ENCODE peak calls at places on chromosomes 1 and 21, in four cellular contexts. One of them, this sample, is unnamed.

GRCh38 chr21:32309906-32310460 is 11.3 kb downstream of the MRAP start:
- DNase-seq in body of pancreas: no peak
- DNase-seq in osteoblast: peak
- DNase-seq in choroid plexus epithelial cell: no peak
- DNase-seq in this sample: no peak

GRCh38 chr1:76055987-76056386 is 18.6 kb upstream of the ST6GALNAC3 start:
- DNase-seq in body of pancreas: no peak
- DNase-seq in osteoblast: no peak
- DNase-seq in choroid plexus epithelial cell: no peak
- DNase-seq in this sample: no peak

GRCh38 chr1:239179001-239179400 is 207.4 kb upstream of the CHRM3 start:
- DNase-seq in body of pancreas: no peak
- DNase-seq in osteoblast: no peak
- DNase-seq in choroid plexus epithelial cell: no peak
- DNase-seq in this sample: no peak

GRCh38 chr21:31683029-31683428 is 23.5 kb downstream of the SOD1 start:
- DNase-seq in body of pancreas: no peak
- DNase-seq in osteoblast: no peak
- DNase-seq in choroid plexus epithelial cell: peak
- DNase-seq in this sample: no peak

GRCh38 chr1:167110586-167110985 is 16.7 kb downstream of the STYXL2 start:
- DNase-seq in body of pancreas: no peak
- DNase-seq in osteoblast: no peak
- DNase-seq in choroid plexus epithelial cell: no peak
- DNase-seq in this sample: no peak

GRCh38 chr1:183957216-183957830 is 80.2 kb downstream of the COLGALT2 start:
- DNase-seq in body of pancreas: no peak
- DNase-seq in osteoblast: no peak
- DNase-seq in choroid plexus epithelial cell: no peak
- DNase-seq in this sample: no peak

GRCh38 chr1:233790662-233791371 is 113.7 kb upstream of the SLC35F3 start:
- DNase-seq in body of pancreas: peak
- DNase-seq in osteoblast: peak
- DNase-seq in choroid plexus epithelial cell: peak
- DNase-seq in this sample: no peak

GRCh38 chr1:156095906-156096508 is 13.7 kb upstream of the MEX3A start:
- DNase-seq in body of pancreas: no peak
- DNase-seq in osteoblast: peak
- DNase-seq in choroid plexus epithelial cell: no peak
- DNase-seq in this sample: no peak

GRCh38 chr21:32917392-32918135 is 108.2 kb upstream of the OLIG2 start:
- DNase-seq in body of pancreas: no peak
- DNase-seq in osteoblast: peak
- DNase-seq in choroid plexus epithelial cell: peak
- DNase-seq in this sample: no peak

GRCh38 chr21:45461369-45461750 is 56.4 kb downstream of the COL18A1 start:
- DNase-seq in body of pancreas: no peak
- DNase-seq in osteoblast: peak
- DNase-seq in choroid plexus epithelial cell: no peak
- DNase-seq in this sample: no peak

GRCh38 chr1:87796521-87796920 is 467.8 kb downstream of the LMO4 start:
- DNase-seq in body of pancreas: peak
- DNase-seq in osteoblast: no peak
- DNase-seq in choroid plexus epithelial cell: no peak
- DNase-seq in this sample: no peak

GRCh38 chr1:177800386-177801058 is 169.3 kb downstream of the SEC16B start:
- DNase-seq in body of pancreas: no peak
- DNase-seq in osteoblast: peak
- DNase-seq in choroid plexus epithelial cell: peak
- DNase-seq in this sample: no peak

GRCh38 chr1:228378453-228379164 is 28.0 kb downstream of the TRIM11 start:
- DNase-seq in body of pancreas: peak
- DNase-seq in osteoblast: peak
- DNase-seq in choroid plexus epithelial cell: peak
- DNase-seq in this sample: peak

GRCh38 chr21:38804617-38805281 is 980 bp upstream of the ETS2 start:
- DNase-seq in body of pancreas: peak
- DNase-seq in osteoblast: peak
- DNase-seq in choroid plexus epithelial cell: peak
- DNase-seq in this sample: peak

GRCh38 chr21:31908106-31909031 is 35.5 kb downstream of the HUNK start:
- DNase-seq in body of pancreas: peak
- DNase-seq in osteoblast: no peak
- DNase-seq in choroid plexus epithelial cell: no peak
- DNase-seq in this sample: no peak

GRCh38 chr1:83816836-83817235 is 182.1 kb downstream of the TTLL7 start:
- DNase-seq in body of pancreas: no peak
- DNase-seq in osteoblast: no peak
- DNase-seq in choroid plexus epithelial cell: no peak
- DNase-seq in this sample: no peak

GRCh38 chr1:40901886-40902633 is 39.9 kb upstream of the CITED4 start:
- DNase-seq in body of pancreas: no peak
- DNase-seq in osteoblast: peak
- DNase-seq in choroid plexus epithelial cell: peak
- DNase-seq in this sample: no peak

GRCh38 chr1:228009828-228010775 is 3.3 kb downstream of the WNT3A start:
- DNase-seq in body of pancreas: no peak
- DNase-seq in osteoblast: peak
- DNase-seq in choroid plexus epithelial cell: no peak
- DNase-seq in this sample: no peak

GRCh38 chr1:26666855-26667254 is 29.0 kb upstream of the ARID1A start:
- DNase-seq in body of pancreas: no peak
- DNase-seq in osteoblast: no peak
- DNase-seq in choroid plexus epithelial cell: peak
- DNase-seq in this sample: no peak

GRCh38 chr1:247335871-247336270 is 4.2 kb upstream of the ZNF496 start:
- DNase-seq in body of pancreas: no peak
- DNase-seq in osteoblast: peak
- DNase-seq in choroid plexus epithelial cell: peak
- DNase-seq in this sample: no peak

GRCh38 chr1:119964673-119965363 is 68.5 kb upstream of the ADAM30 start:
- DNase-seq in body of pancreas: no peak
- DNase-seq in osteoblast: no peak
- DNase-seq in choroid plexus epithelial cell: peak
- DNase-seq in this sample: no peak

GRCh38 chr21:46368533-46369285 is 44.8 kb downstream of the PCNT start:
- DNase-seq in body of pancreas: no peak
- DNase-seq in osteoblast: peak
- DNase-seq in choroid plexus epithelial cell: peak
- DNase-seq in this sample: no peak

GRCh38 chr1:19067187-19067911 is 110.9 kb upstream of the IFFO2 start:
- DNase-seq in body of pancreas: peak
- DNase-seq in osteoblast: peak
- DNase-seq in choroid plexus epithelial cell: no peak
- DNase-seq in this sample: peak

GRCh38 chr1:192201303-192201702 is 43.0 kb downstream of the RGS18 start:
- DNase-seq in body of pancreas: no peak
- DNase-seq in osteoblast: no peak
- DNase-seq in choroid plexus epithelial cell: no peak
- DNase-seq in this sample: no peak

GRCh38 chr1:84892657-84893618 is at the start of gene LPAR3:
- DNase-seq in body of pancreas: peak
- DNase-seq in osteoblast: peak
- DNase-seq in choroid plexus epithelial cell: peak
- DNase-seq in this sample: no peak

GRCh38 chr1:50878434-50878833 is 81.6 kb downstream of the FAF1 start:
- DNase-seq in body of pancreas: no peak
- DNase-seq in osteoblast: no peak
- DNase-seq in choroid plexus epithelial cell: no peak
- DNase-seq in this sample: no peak

GRCh38 chr1:167795810-167796740 is 74.3 kb downstream of the MPZL1 start:
- DNase-seq in body of pancreas: no peak
- DNase-seq in osteoblast: no peak
- DNase-seq in choroid plexus epithelial cell: peak
- DNase-seq in this sample: no peak

GRCh38 chr21:45335761-45336534 is 48.3 kb upstream of the POFUT2 start:
- DNase-seq in body of pancreas: peak
- DNase-seq in osteoblast: peak
- DNase-seq in choroid plexus epithelial cell: no peak
- DNase-seq in this sample: no peak

DNA sequence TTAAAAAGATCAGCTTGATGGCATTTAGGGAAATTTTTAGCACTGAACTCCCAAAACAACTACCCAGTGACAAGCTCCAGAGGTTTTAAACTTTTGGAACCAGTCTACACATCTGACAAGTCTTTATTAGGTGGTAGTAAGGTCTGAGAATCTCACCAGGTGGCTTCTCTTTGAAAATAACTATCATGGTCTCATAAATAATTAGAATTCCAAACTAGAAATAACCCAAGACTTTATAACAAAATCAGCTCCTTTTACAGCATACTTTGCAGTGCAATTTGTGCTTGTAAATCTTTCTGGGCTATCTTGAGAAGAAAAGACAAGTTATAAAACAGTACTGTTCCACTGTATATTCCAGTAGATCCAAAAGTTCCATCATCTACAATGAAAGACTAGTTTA is 108.7 kb downstream of the LTN1 start:
- DNase-seq in body of pancreas: no peak
- DNase-seq in osteoblast: no peak
- DNase-seq in choroid plexus epithelial cell: no peak
- DNase-seq in this sample: no peak
- H3K4me3 ChIP-seq in body of pancreas: no peak
- H3K4me3 ChIP-seq in osteoblast: peak
- H3K4me3 ChIP-seq in choroid plexus epithelial cell: no peak
- H3K4me3 ChIP-seq in this sample: no peak

GRCh38 chr1:204841798-204842197 is 28.9 kb upstream of the NFASC start:
- DNase-seq in body of pancreas: no peak
- DNase-seq in osteoblast: no peak
- DNase-seq in choroid plexus epithelial cell: no peak
- DNase-seq in this sample: no peak

GRCh38 chr1:204844326-204844725 is 26.3 kb upstream of the NFASC start:
- DNase-seq in body of pancreas: no peak
- DNase-seq in osteoblast: no peak
- DNase-seq in choroid plexus epithelial cell: no peak
- DNase-seq in this sample: no peak

GRCh38 chr1:204842892-204843291 is 27.8 kb upstream of the NFASC start:
- DNase-seq in body of pancreas: no peak
- DNase-seq in osteoblast: no peak
- DNase-seq in choroid plexus epithelial cell: no peak
- DNase-seq in this sample: no peak

GRCh38 chr1:204841316-204841715 is 29.3 kb upstream of the NFASC start:
- DNase-seq in body of pancreas: no peak
- DNase-seq in osteoblast: no peak
- DNase-seq in choroid plexus epithelial cell: no peak
- DNase-seq in this sample: no peak

DNA sequence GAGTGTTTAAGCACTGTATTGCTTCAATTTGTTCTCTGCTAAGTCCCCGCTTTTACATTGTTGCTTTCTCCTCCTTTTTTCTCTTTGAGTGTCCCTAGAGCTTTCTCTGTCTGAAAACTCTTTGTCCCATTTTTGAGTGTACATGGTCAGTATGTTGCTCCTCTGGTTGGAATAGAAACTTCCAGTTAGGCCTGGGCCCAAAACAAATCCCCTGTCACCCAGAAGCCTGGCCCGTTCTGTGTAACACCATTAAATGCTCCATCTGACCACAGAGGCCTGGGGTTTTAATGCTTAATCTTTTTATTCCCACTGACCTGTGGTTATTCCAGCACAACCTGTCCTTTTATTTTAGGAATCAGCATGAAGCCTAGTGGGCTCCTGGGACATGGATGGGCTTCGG is 28.3 kb upstream of the NFASC start:
- DNase-seq in body of pancreas: no peak
- DNase-seq in osteoblast: no peak
- DNase-seq in choroid plexus epithelial cell: no peak
- DNase-seq in this sample: no peak
- TF ChIP-seq CTCF in body of pancreas: no peak
- TF ChIP-seq CTCF in osteoblast: no peak
- TF ChIP-seq CTCF in choroid plexus epithelial cell: no peak
- TF ChIP-seq CTCF in this sample: no peak

GRCh38 chr1:175602186-175602585 is 141.2 kb downstream of the TNR start:
- DNase-seq in body of pancreas: no peak
- DNase-seq in osteoblast: no peak
- DNase-seq in choroid plexus epithelial cell: no peak
- DNase-seq in this sample: no peak

GRCh38 chr1:175600721-175601440 is 142.5 kb downstream of the TNR start:
- DNase-seq in body of pancreas: no peak
- DNase-seq in osteoblast: no peak
- DNase-seq in choroid plexus epithelial cell: no peak
- DNase-seq in this sample: no peak

GRCh38 chr1:175597206-175597605 is 146.2 kb downstream of the TNR start:
- DNase-seq in body of pancreas: no peak
- DNase-seq in osteoblast: peak
- DNase-seq in choroid plexus epithelial cell: no peak
- DNase-seq in this sample: no peak

GRCh38 chr1:175597969-175598765 is 145.2 kb downstream of the TNR start:
- DNase-seq in body of pancreas: no peak
- DNase-seq in osteoblast: peak
- DNase-seq in choroid plexus epithelial cell: peak
- DNase-seq in this sample: no peak

DNA sequence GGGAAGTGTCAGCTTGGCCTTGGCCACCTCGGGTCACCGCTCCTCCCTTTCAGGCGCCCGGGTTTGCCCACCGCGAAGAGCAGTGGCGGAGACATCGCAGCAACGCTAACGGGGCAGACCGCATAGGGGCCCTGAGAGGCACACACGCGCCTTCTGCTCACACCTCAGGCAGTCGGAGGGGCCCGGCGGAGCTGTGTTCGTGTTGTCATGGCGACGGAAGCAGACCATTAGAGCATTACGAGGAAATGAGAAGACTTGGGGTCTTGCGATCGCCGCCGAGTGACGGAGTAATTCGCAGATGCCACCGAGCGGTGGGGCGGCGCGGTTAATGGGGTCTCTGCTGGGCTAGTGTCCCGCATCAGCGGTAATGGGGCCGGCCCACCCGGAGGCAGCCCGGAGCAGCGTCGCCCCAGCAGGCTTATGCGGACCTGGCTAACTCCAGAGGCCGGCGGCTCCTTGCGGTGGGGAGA is 144.1 kb downstream of the TNR start:
- DNase-seq in body of pancreas: no peak
- DNase-seq in osteoblast: no peak
- DNase-seq in choroid plexus epithelial cell: no peak
- DNase-seq in this sample: no peak
- H3K4me3 ChIP-seq in body of pancreas: no peak
- H3K4me3 ChIP-seq in osteoblast: no peak
- H3K4me3 ChIP-seq in choroid plexus epithelial cell: no peak
- H3K4me3 ChIP-seq in this sample: no peak

GRCh38 chr1:109482796-109483638 is 688 bp upstream of the ATXN7L2 start:
- DNase-seq in body of pancreas: peak
- DNase-seq in osteoblast: peak
- DNase-seq in choroid plexus epithelial cell: no peak
- DNase-seq in this sample: no peak
- TF ChIP-seq CTCF in body of pancreas: no peak
- TF ChIP-seq CTCF in osteoblast: no peak
- TF ChIP-seq CTCF in choroid plexus epithelial cell: no peak
- TF ChIP-seq CTCF in this sample: no peak

GRCh38 chr21:34890724-34891609 is 158.1 kb downstream of the RUNX1 start:
- DNase-seq in body of pancreas: peak
- DNase-seq in osteoblast: peak
- DNase-seq in choroid plexus epithelial cell: peak
- DNase-seq in this sample: peak
- H3K4me3 ChIP-seq in body of pancreas: no peak
- H3K4me3 ChIP-seq in osteoblast: peak
- H3K4me3 ChIP-seq in choroid plexus epithelial cell: peak
- H3K4me3 ChIP-seq in this sample: peak

This sample was measured in right lobe of liver.